ENCODE peak calls at places on chromosomes 2 and 18, in seven cellular contexts. V is caudate nucleus, G is NCI-H1105, H is H9, J is lower lobe of right lung, F is GM19239, Y is sigmoid colon. R is an unnamed sample.

GRCh38 chr2:235204923-235205322 is 253.1 kb downstream of the SH3BP4 start:
- DNase-seq in H (no peak), V (no peak), G (no peak), J (no peak), F (no peak), Y (no peak), R (no peak)

GRCh38 chr18:57150828-57151227 is 3.9 kb downstream of the BOD1L2 start:
- DNase-seq in G (peak), F (no peak), H (peak), Y (no peak), V (no peak), J (no peak), R (no peak)

GRCh38 chr18:2907459-2908145 is 60.8 kb downstream of the EMILIN2 start:
- DNase-seq in J (no peak), V (no peak), H (no peak), G (no peak), F (no peak), Y (no peak), R (no peak)

GRCh38 chr2:5696741-5697521 is 4.7 kb downstream of the SOX11 start:
- DNase-seq in G (peak), H (peak), Y (peak), J (no peak), V (no peak), F (no peak), R (no peak)

GRCh38 chr2:8122506-8122898 is 559.4 kb upstream of the ID2 start:
- DNase-seq in G (no peak), H (no peak), J (no peak), V (no peak), F (no peak), Y (no peak), R (no peak)

GRCh38 chr18:63205791-63206252 is 113.7 kb downstream of the BCL2 start:
- DNase-seq in J (no peak), H (no peak), V (no peak), Y (no peak), G (no peak), F (no peak), R (no peak)

GRCh38 chr18:24054130-24054529 is 39.6 kb downstream of the TTC39C start:
- DNase-seq in V (no peak), F (no peak), J (no peak), H (no peak), Y (no peak), G (no peak), R (no peak)

GRCh38 chr2:241467777-241468570 is 40.4 kb downstream of the STK25 start:
- DNase-seq in F (no peak), V (no peak), Y (no peak), H (no peak), J (no peak), G (no peak), R (no peak)

GRCh38 chr2:23412556-23413155 is 27.7 kb downstream of the KLHL29 start:
- DNase-seq in G (no peak), Y (no peak), F (no peak), J (no peak), H (no peak), V (no peak), R (no peak)

GRCh38 chr18:57131782-57132181 is 15.1 kb upstream of the BOD1L2 start:
- DNase-seq in H (no peak), J (no peak), F (no peak), V (no peak), Y (no peak), G (no peak), R (no peak)

GRCh38 chr2:46181789-46182530 is 115.2 kb upstream of the EPAS1 start:
- DNase-seq in Y (no peak), G (no peak), H (no peak), F (no peak), J (no peak), V (no peak), R (no peak)

GRCh38 chr2:163733301-163733938 is 2.4 kb downstream of the FIGN start:
- DNase-seq in Y (peak), G (no peak), J (no peak), F (no peak), H (no peak), V (no peak), R (no peak)

GRCh38 chr18:29157057-29157780 is 980.3 kb upstream of the CDH2 start:
- DNase-seq in H (no peak), F (no peak), J (no peak), G (no peak), V (no peak), Y (no peak), R (no peak)

GRCh38 chr2:166373951-166374350 is 1.8 kb downstream of the SCN9A start:
- DNase-seq in J (no peak), V (no peak), Y (no peak), H (no peak), F (no peak), G (peak), R (no peak)

GRCh38 chr2:234139755-234140154 is 89.3 kb downstream of the SPP2 start:
- DNase-seq in G (no peak), Y (no peak), V (no peak), F (no peak), J (no peak), H (no peak), R (no peak)

GRCh38 chr18:48031011-48031480 is 100.6 kb upstream of the SMAD2 start:
- DNase-seq in G (peak), V (no peak), H (peak), J (peak), Y (peak), F (peak), R (no peak)

GRCh38 chr2:39920318-39920775 is 141.3 kb upstream of the THUMPD2 start:
- DNase-seq in V (no peak), H (peak), J (no peak), G (no peak), Y (no peak), F (no peak), R (no peak)

R was measured in NCI-H2081 treated with DMSO at 0.1 percent for 48 hours.